ENCODE peak calls at places on chromosomes 13 and 19, in nine cellular contexts. C is hepatocyte, E is ascending aorta, J is sigmoid colon, V is tibial nerve, R is fibroblast of lung, Z is aorta, G is pancreas, D is BE2C. L is an unnamed sample.

GRCh38 chr19:10896851-10897526 is 25.6 kb downstream of the CARM1 start:
- DNase-seq in C (no peak), E (no peak), J (no peak), V (no peak), R (no peak), Z (no peak), G (no peak), D (no peak), L (no peak)

GRCh38 chr13:94641432-94641941 is 39.8 kb downstream of the GPR180 start:
- DNase-seq in C (peak; percentile 43), E (no peak), J (no peak), V (no peak), R (peak; percentile 76), Z (no peak), G (no peak), D (no peak), L (no peak)

GRCh38 chr19:43554317-43554895 is 20.9 kb downstream of the XRCC1 start:
- DNase-seq in C (no peak), E (no peak), J (no peak), V (no peak), R (no peak), Z (no peak), G (no peak), D (no peak), L (no peak)

GRCh38 chr13:94362411-94362909 is 117.0 kb downstream of the DCT start:
- DNase-seq in C (peak; percentile 92), E (no peak), J (peak; percentile 82), V (peak; percentile 81), R (peak; percentile 87), Z (no peak), G (no peak), D (peak; percentile 53), L (peak; percentile 50)

GRCh38 chr13:102699419-102699961 is 4.6 kb upstream of the METTL21C start:
- DNase-seq in C (no peak), E (no peak), J (no peak), V (no peak), R (no peak), Z (no peak), G (no peak), D (no peak), L (no peak)

GRCh38 chr19:2973229-2973628 is 4.1 kb upstream of the TLE6 start:
- DNase-seq in C (no peak), E (no peak), J (no peak), V (peak; percentile 66), R (no peak), Z (no peak), G (no peak), D (no peak), L (no peak)

GRCh38 chr13:76720827-76721226 is 165.4 kb downstream of the KCTD12 start:
- DNase-seq in C (no peak), E (no peak), J (no peak), V (no peak), R (no peak), Z (no peak), G (no peak), D (no peak), L (no peak)

GRCh38 chr19:6056801-6057650 is 53.3 kb downstream of the RFX2 start:
- DNase-seq in C (peak; percentile 84), E (peak; percentile 67), J (peak; percentile 94), V (peak; percentile 80), R (peak; percentile 94), Z (peak; percentile 92), G (peak; percentile 38), D (no peak), L (peak; percentile 49)

GRCh38 chr13:24202215-24202614 is 41.7 kb downstream of the SPATA13 start:
- DNase-seq in C (no peak), E (no peak), J (no peak), V (no peak), R (no peak), Z (no peak), G (no peak), D (no peak), L (peak; percentile 45)

GRCh38 chr13:24208314-24208713 is 47.8 kb downstream of the SPATA13 start:
- DNase-seq in C (no peak), E (no peak), J (no peak), V (peak; percentile 19), R (peak; percentile 90), Z (no peak), G (no peak), D (no peak), L (peak; percentile 76)

GRCh38 chr13:24207841-24208240 is 47.3 kb downstream of the SPATA13 start:
- DNase-seq in C (no peak), E (no peak), J (no peak), V (no peak), R (no peak), Z (no peak), G (no peak), D (no peak), L (no peak)

GRCh38 chr13:24199016-24199415 is 38.5 kb downstream of the SPATA13 start:
- DNase-seq in C (no peak), E (no peak), J (peak; percentile 85), V (no peak), R (no peak), Z (no peak), G (no peak), D (no peak), L (no peak)

GRCh38 chr13:24203726-24204295 is 43.3 kb downstream of the SPATA13 start:
- DNase-seq in C (no peak), E (no peak), J (no peak), V (no peak), R (no peak), Z (no peak), G (no peak), D (no peak), L (no peak)
- H3K4me1 ChIP-seq in C (peaks cover 5% of the 10 kb centered on the region), E (no peaks in the 10 kb centered on the region), J (peaks cover 55% of the 10 kb centered on the region), V (peaks cover 4% of the 10 kb centered on the region), R (peaks cover 3% of the 10 kb centered on the region), Z (no peaks in the 10 kb centered on the region), G (peaks cover 32% of the 10 kb centered on the region), D (no peaks in the 10 kb centered on the region), L (peaks cover 26% of the 10 kb centered on the region)

GRCh38 chr19:51772977-51773376 is 12.0 kb downstream of the FPR2 start:
- DNase-seq in C (no peak), E (no peak), J (no peak), V (no peak), R (no peak), Z (no peak), G (no peak), D (no peak), L (no peak)
- H3K9me3 ChIP-seq in C (no peaks in the 10 kb centered on the region), E (no peaks in the 10 kb centered on the region), J (no peaks in the 10 kb centered on the region), V (no peaks in the 10 kb centered on the region), R (no peaks in the 10 kb centered on the region), Z (no peaks in the 10 kb centered on the region), G (no peaks in the 10 kb centered on the region), D (no peaks in the 10 kb centered on the region), L (no peaks in the 10 kb centered on the region)

DNA sequence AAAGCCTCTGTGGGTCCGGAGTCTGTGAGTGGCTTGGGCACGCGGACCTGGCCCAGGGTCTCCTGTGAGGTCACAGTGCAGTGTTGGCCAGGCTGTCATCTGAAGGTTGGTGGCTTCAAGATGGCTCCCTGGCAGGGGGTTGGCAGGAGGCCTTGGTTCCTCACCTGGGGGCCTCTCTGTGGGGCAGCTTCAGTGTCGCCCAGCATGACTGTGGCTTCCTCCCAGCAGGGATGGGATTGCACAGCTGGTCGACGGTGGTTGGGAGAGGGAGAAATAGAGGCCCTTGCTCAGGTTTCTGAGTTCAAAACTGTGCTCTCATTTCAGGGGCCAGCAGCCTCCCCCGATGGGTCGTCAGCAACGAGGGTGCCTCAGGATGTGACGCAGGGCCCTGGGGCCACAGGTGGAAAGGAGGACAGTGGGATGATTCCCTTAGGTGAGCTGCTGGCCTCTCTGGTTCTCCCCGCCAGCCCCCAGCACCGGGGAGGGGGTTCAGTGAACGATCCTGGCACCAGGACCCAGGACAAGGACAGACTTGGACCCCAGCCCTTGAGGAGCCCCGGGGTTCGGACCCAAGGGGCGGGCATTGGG is 17.2 kb downstream of the ZNF444 start:
- DNase-seq in C (no peak), E (no peak), J (no peak), V (no peak), R (no peak), Z (no peak), G (no peak), D (no peak), L (no peak)
- H3K4me3 ChIP-seq in C (no peak overlapping the region), E (no peak overlapping the region), J (no peak overlapping the region), V (no peak overlapping the region), R (no peak overlapping the region), Z (no peak overlapping the region), G (no peak overlapping the region), D (no peak overlapping the region), L (no peak overlapping the region)

DNA sequence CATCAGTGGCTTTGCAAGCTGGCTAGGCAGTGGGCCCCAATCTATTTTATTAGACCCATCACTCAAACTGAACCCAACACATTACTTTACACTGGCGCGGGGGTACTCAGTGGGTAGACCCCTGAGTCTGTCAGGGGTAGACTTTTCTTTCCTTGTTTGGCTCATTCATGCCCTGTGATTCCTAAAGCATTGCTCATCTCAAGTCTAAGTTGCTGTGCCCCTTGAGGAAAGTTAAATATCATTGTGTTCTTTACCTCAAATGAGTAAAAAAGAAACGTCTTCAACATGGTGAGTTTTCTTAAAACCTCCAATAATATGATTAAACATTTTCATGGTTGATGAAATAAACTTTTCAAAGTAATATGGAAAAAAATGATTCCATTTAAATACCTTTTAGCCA is 254.8 kb downstream of the DLEU7 start:
- DNase-seq in C (no peak), E (no peak), J (no peak), V (no peak), R (peak; percentile 60), Z (no peak), G (no peak), D (no peak), L (no peak)
- H3K4me1 ChIP-seq in C (peaks cover 13% of the 10 kb centered on the region), E (no peaks in the 10 kb centered on the region), J (peaks cover 14% of the 10 kb centered on the region), V (no peaks in the 10 kb centered on the region), R (peaks cover 11% of the 10 kb centered on the region), Z (no peaks in the 10 kb centered on the region), G (no peaks in the 10 kb centered on the region), D (no peaks in the 10 kb centered on the region), L (no peaks in the 10 kb centered on the region)

GRCh38 chr19:55712804-55713631 is 25.2 kb downstream of the NLRP9 start:
- DNase-seq in C (no peak), E (no peak), J (no peak), V (no peak), R (no peak), Z (no peak), G (no peak), D (no peak), L (no peak)

GRCh38 chr19:55720214-55720746 is 17.9 kb downstream of the NLRP9 start:
- DNase-seq in C (no peak), E (no peak), J (no peak), V (no peak), R (no peak), Z (no peak), G (no peak), D (no peak), L (no peak)

GRCh38 chr19:55720801-55721200 is 17.4 kb downstream of the NLRP9 start:
- DNase-seq in C (no peak), E (no peak), J (no peak), V (no peak), R (no peak), Z (no peak), G (no peak), D (no peak), L (no peak)

GRCh38 chr19:55716531-55716930 is 21.7 kb downstream of the NLRP9 start:
- DNase-seq in C (no peak), E (no peak), J (no peak), V (no peak), R (no peak), Z (no peak), G (no peak), D (no peak), L (no peak)

GRCh38 chr19:55717251-55717650 is 21.0 kb downstream of the NLRP9 start:
- DNase-seq in C (no peak), E (no peak), J (no peak), V (no peak), R (no peak), Z (no peak), G (no peak), D (no peak), L (no peak)
- H3K9me3 ChIP-seq in C (no peaks in the 10 kb centered on the region), E (no peaks in the 10 kb centered on the region), J (peaks cover 7% of the 10 kb centered on the region), V (peaks cover 29% of the 10 kb centered on the region), R (no peaks in the 10 kb centered on the region), Z (peaks cover 3% of the 10 kb centered on the region), G (no peaks in the 10 kb centered on the region), D (no peaks in the 10 kb centered on the region), L (no peaks in the 10 kb centered on the region)

L was measured in thyroid gland.